ENCODE peak calls at places on chromosomes 13 and 19, in six cellular contexts. S is H9, N is foreskin keratinocyte, J is lower leg skin, R is esophagus squamous epithelium, B is fibroblast of the aortic adventitia. Z is an unnamed sample.
A peak's percentile ranks its signal among the peaks of the same experiment; 100 is the strongest.

GRCh38 chr13:94330552-94331071 is 148.9 kb downstream of the DCT start:
- DNase-seq in N (no peak), S (no peak), R (no peak), B (no peak), J (no peak), Z (no peak)

GRCh38 chr19:38402623-38402966 is 298 bp upstream of the FAM98C start:
- DNase-seq in S (no peak), R (no peak), N (no peak), B (no peak), J (no peak), Z (no peak)

GRCh38 chr13:112983428-112984196 is 14.6 kb downstream of the MCF2L start:
- DNase-seq in B (no peak), S (no peak), J (no peak), N (no peak), R (no peak), Z (peak; percentile 31)

GRCh38 chr19:28170066-28170465 is 1042.9 kb downstream of the UQCRFS1 start:
- DNase-seq in J (no peak), S (no peak), B (no peak), R (no peak), N (no peak), Z (no peak)

GRCh38 chr13:33018886-33019285 is 2.7 kb downstream of the KL start:
- DNase-seq in R (no peak), S (no peak), J (no peak), B (no peak), N (no peak), Z (no peak)

GRCh38 chr19:51138549-51138979 is 3.5 kb upstream of the SIGLEC7 start:
- DNase-seq in R (no peak), N (no peak), B (no peak), J (no peak), S (no peak), Z (peak; percentile 27)

GRCh38 chr19:48194041-48194871 is 23.8 kb downstream of the ZSWIM9 start:
- DNase-seq in N (no peak), R (no peak), S (peak; percentile 54), B (peak; percentile 19), J (no peak), Z (no peak)

GRCh38 chr13:21511841-21512240 is 52.7 kb upstream of the ZDHHC20 start:
- DNase-seq in J (no peak), R (no peak), N (peak; percentile 90), S (no peak), B (peak; percentile 4), Z (no peak)

GRCh38 chr19:31427857-31428256 is 78.6 kb upstream of the TSHZ3 start:
- DNase-seq in B (peak; percentile 46), S (no peak), J (no peak), N (no peak), R (no peak), Z (no peak)

GRCh38 chr13:99228737-99229691 is 28.4 kb downstream of the UBAC2 start:
- DNase-seq in J (no peak), S (no peak), R (no peak), N (peak; percentile 89), B (peak; percentile 19), Z (no peak)

GRCh38 chr13:87669379-87669978 is 1.7 kb upstream of the SLITRK5 start:
- DNase-seq in B (peak; percentile 6), N (no peak), J (no peak), R (no peak), S (peak; percentile 30), Z (no peak)

GRCh38 chr19:35657904-35658700 is 8.2 kb upstream of the UPK1A start:
- DNase-seq in R (no peak), J (no peak), S (no peak), B (no peak), N (no peak), Z (no peak)

GRCh38 chr13:95355491-95355890 is 54.2 kb upstream of the ABCC4 start:
- DNase-seq in S (no peak), R (no peak), B (peak; percentile 12), J (no peak), N (peak; percentile 33), Z (no peak)

GRCh38 chr13:46756977-46757376 is 40.0 kb downstream of the ESD start:
- DNase-seq in J (no peak), B (peak; percentile 71), R (no peak), N (no peak), S (no peak), Z (no peak)

GRCh38 chr19:3523361-3524074 is 15.5 kb upstream of the TEKTIP1 start:
- DNase-seq in J (no peak), N (no peak), S (no peak), R (no peak), B (no peak), Z (no peak)

GRCh38 chr19:32220951-32221350 is 124.5 kb upstream of the ZNF507 start:
- DNase-seq in N (no peak), S (no peak), B (no peak), J (no peak), R (no peak), Z (no peak)

GRCh38 chr13:30487075-30487470 is 21.3 kb upstream of the HMGB1 start:
- DNase-seq in J (no peak), N (no peak), S (no peak), B (no peak), R (no peak), Z (peak; percentile 45)

GRCh38 chr19:50759886-50760285 is 10.4 kb upstream of the GPR32 start:
- DNase-seq in J (no peak), N (no peak), S (no peak), R (no peak), B (peak; percentile 15), Z (no peak)

GRCh38 chr13:83620535-83621220 is 261.6 kb downstream of the SLITRK1 start:
- DNase-seq in S (no peak), N (no peak), R (no peak), B (peak; percentile 71), J (no peak), Z (no peak)

GRCh38 chr19:9792191-9793050 is 23.9 kb upstream of the ZNF846 start:
- DNase-seq in R (peak; percentile 96), N (peak; percentile 77), J (peak; percentile 93), B (peak; percentile 89), S (peak; percentile 98), Z (peak; percentile 94)

GRCh38 chr13:42970824-42971669 is 21.0 kb downstream of the EPSTI1 start:
- DNase-seq in R (no peak), N (no peak), B (peak; percentile 51), J (no peak), S (peak; percentile 48), Z (no peak)

GRCh38 chr19:10353793-10354391 is 14.5 kb upstream of the ICAM3 start:
- DNase-seq in B (peak; percentile 12), N (no peak), J (no peak), R (no peak), S (peak; percentile 99), Z (peak; percentile 27)

GRCh38 chr13:95643471-95643813 is 1.1 kb downstream of the DZIP1 start:
- DNase-seq in B (peak; percentile 46), J (no peak), R (no peak), N (no peak), S (peak; percentile 34), Z (no peak)

GRCh38 chr13:97342936-97343335 is 91.0 kb upstream of the RAP2A start:
- DNase-seq in J (no peak), S (no peak), R (no peak), N (no peak), B (no peak), Z (no peak)

GRCh38 chr19:53981408-53981998 is 9.9 kb upstream of the CACNG6 start:
- DNase-seq in B (no peak), S (peak; percentile 66), N (no peak), J (no peak), R (no peak), Z (no peak)

GRCh38 chr19:53978975-53979801 is 12.2 kb upstream of the CACNG6 start:
- DNase-seq in S (no peak), B (no peak), R (no peak), J (no peak), N (no peak), Z (no peak)

GRCh38 chr19:53980553-53981407 is 10.7 kb upstream of the CACNG6 start:
- DNase-seq in S (peak; percentile 95), J (no peak), N (no peak), B (peak; percentile 96), R (no peak), Z (no peak)

GRCh38 chr19:53977991-53978731 is 13.3 kb upstream of the CACNG6 start:
- DNase-seq in R (no peak), N (no peak), B (peak; percentile 98), S (peak; percentile 99), J (peak; percentile 31), Z (peak; percentile 49)

DNA sequence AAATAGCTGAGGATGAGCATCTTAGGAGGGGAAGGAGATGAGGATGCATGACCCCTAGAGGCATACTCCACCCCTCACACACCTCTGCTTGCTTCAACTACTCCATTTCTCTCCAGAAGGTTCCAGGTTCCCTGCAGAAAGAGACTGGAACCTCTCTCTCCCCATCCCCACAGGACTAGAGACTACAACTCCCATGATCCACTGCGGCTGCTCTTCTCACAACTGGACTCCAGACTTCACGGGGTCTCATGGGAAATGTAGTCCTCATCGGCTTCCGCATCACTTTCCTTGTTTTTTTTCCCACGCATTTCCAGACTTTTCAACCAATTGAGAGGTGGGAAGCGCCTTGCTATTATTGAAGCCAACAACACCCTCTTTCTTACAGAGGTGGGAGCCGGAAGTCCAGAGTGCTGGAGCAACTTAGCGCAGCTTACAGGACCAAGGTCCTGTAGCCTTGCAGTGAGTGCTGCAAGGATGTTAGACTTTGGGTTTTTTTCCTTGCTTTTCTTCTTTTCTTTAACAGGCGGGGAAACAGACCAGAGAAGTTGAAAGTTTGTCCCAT is 13.9 kb upstream of the CACNG6 start:
- DNase-seq in S (peak; percentile 92), R (no peak), J (peak; percentile 82), B (peak; percentile 93), N (peak; percentile 19), Z (peak; percentile 86)
- TF ChIP-seq CTCF in S (no peak), R (no peak), J (no peak), B (no peak), N (no peak), Z (no peak)

GRCh38 chr19:30406220-30406944 is 34.2 kb downstream of the ZNF536 start:
- DNase-seq in B (no peak), J (no peak), N (no peak), S (no peak), R (no peak), Z (peak; percentile 16)
- TF ChIP-seq CTCF in B (no peak), J (no peak), N (no peak), S (peak; percentile 66), R (peak; percentile 13), Z (peak; percentile 39)

GRCh38 chr13:101784313-101784712 is 331.8 kb downstream of the ITGBL1 start:
- DNase-seq in J (no peak), N (no peak), S (no peak), R (no peak), B (no peak), Z (no peak)

GRCh38 chr13:101783554-101783953 is 331.1 kb downstream of the ITGBL1 start:
- DNase-seq in B (no peak), N (no peak), S (no peak), R (no peak), J (no peak), Z (no peak)

DNA sequence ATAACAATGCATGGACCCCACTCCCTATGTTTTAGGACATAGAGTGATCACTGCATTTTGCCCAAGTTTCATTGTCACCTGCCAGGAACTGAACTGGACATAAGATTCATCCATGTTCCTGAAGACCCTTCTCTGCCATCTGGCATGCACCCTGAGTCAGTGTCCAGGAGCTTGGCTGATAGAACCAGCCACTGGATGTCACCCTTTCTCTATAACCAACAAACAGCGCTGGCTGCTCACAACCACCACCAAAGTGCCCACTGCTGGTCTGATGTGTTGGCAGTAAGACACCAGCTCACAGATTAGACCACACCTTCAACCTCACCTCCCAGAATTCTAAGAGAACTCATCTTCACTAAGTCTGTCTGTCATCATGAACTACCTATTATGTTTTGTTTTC is 333.4 kb downstream of the ITGBL1 start:
- DNase-seq in B (no peak), N (no peak), J (no peak), S (peak; percentile 72), R (no peak), Z (peak; percentile 8)
- TF ChIP-seq CTCF in B (no peak), N (peak; percentile 28), J (no peak), S (peak; percentile 72), R (no peak), Z (peak; percentile 5)

GRCh38 chr19:5339950-5340636 is 519 bp downstream of the PTPRS start:
- DNase-seq in R (no peak), J (no peak), S (no peak), B (no peak), N (no peak), Z (no peak)
- TF ChIP-seq CTCF in R (no peak), J (no peak), S (peak; percentile 47), B (no peak), N (no peak), Z (no peak)

Z was measured in body of pancreas.